ENCODE peak calls at places on chromosomes 3 and 15, in four cellular contexts. O, Y, A and K are unnamed samples.

GRCh38 chr15:74338676-74339075 is 28.8 kb downstream of the CYP11A1 start:
- DNase-seq in O (no peak), Y (no peak), A (peak; percentile 57), K (no peak)

GRCh38 chr3:12964713-12965612 is 108.3 kb downstream of the IQSEC1 start:
- DNase-seq in O (no peak), Y (peak; percentile 38), A (no peak), K (no peak)

GRCh38 chr3:63849175-63849574 is 14.4 kb downstream of the THOC7 start:
- DNase-seq in O (peak; percentile 53), Y (no peak), A (no peak), K (no peak)

GRCh38 chr3:38533285-38533994 is 37.3 kb downstream of the EXOG start:
- DNase-seq in O (peak; percentile 71), Y (peak; percentile 84), A (no peak), K (no peak)

GRCh38 chr15:69648775-69649735 is 196.4 kb downstream of the RPLP1 start:
- DNase-seq in O (peak; percentile 85), Y (no peak), A (peak; percentile 52), K (no peak)

GRCh38 chr3:114551770-114552526 is 258.1 kb downstream of the TIGIT start:
- DNase-seq in O (no peak), Y (peak; percentile 40), A (no peak), K (no peak)

GRCh38 chr3:15804553-15805095 is 6.8 kb upstream of the ANKRD28 start:
- DNase-seq in O (no peak), Y (no peak), A (no peak), K (no peak)

GRCh38 chr3:123298903-123299302 is 97.2 kb downstream of the SEC22A start:
- DNase-seq in O (no peak), Y (no peak), A (no peak), K (no peak)

GRCh38 chr3:125054436-125055164 is 1.2 kb downstream of the HEG1 start:
- DNase-seq in O (peak; percentile 61), Y (no peak), A (peak; percentile 68), K (peak; percentile 71)

GRCh38 chr3:185732782-185733181 is 92.1 kb downstream of the IGF2BP2 start:
- DNase-seq in O (peak; percentile 34), Y (no peak), A (no peak), K (no peak)

GRCh38 chr15:100712226-100712625 is 109.8 kb downstream of the ASB7 start:
- DNase-seq in O (no peak), Y (peak; percentile 69), A (peak; percentile 73), K (no peak)

GRCh38 chr15:48066456-48066855 is 54.3 kb upstream of the SLC24A5 start:
- DNase-seq in O (peak; percentile 85), Y (no peak), A (no peak), K (no peak)

GRCh38 chr3:77096966-77097890 is 57.3 kb downstream of the ROBO2 start:
- DNase-seq in O (no peak), Y (no peak), A (no peak), K (no peak)

GRCh38 chr15:63497642-63498100 is 6.7 kb upstream of the USP3 start:
- DNase-seq in O (no peak), Y (no peak), A (no peak), K (no peak)

GRCh38 chr3:29143151-29143550 is 137.7 kb upstream of the RBMS3 start:
- DNase-seq in O (no peak), Y (no peak), A (no peak), K (no peak)

GRCh38 chr15:66707310-66708160 is 5.5 kb downstream of the SMAD6 start:
- DNase-seq in O (peak; percentile 93), Y (no peak), A (no peak), K (no peak)

GRCh38 chr3:123078101-123078500 is 11.3 kb downstream of the PDIA5 start:
- DNase-seq in O (peak; percentile 33), Y (no peak), A (no peak), K (no peak)

GRCh38 chr3:113231827-113232253 is 20.5 kb downstream of the BOC start:
- DNase-seq in O (peak; percentile 87), Y (no peak), A (no peak), K (no peak)

GRCh38 chr15:27028836-27029482 is 58.0 kb downstream of the GABRG3 start:
- DNase-seq in O (no peak), Y (no peak), A (no peak), K (no peak)

GRCh38 chr3:100053929-100054620 is 60.2 kb downstream of the FILIP1L start:
- DNase-seq in O (no peak), Y (no peak), A (no peak), K (no peak)

GRCh38 chr3:194928831-194929594 is 243.3 kb downstream of the FAM43A start:
- DNase-seq in O (peak; percentile 93), Y (no peak), A (no peak), K (no peak)

GRCh38 chr15:50798684-50799083 is 33.2 kb upstream of the SPPL2A start:
- DNase-seq in O (no peak), Y (no peak), A (no peak), K (no peak)

GRCh38 chr3:77467702-77468407 is 428.0 kb downstream of the ROBO2 start:
- DNase-seq in O (no peak), Y (no peak), A (no peak), K (no peak)

GRCh38 chr15:67048281-67049279 is 16.8 kb upstream of the SMAD3 start:
- DNase-seq in O (no peak), Y (no peak), A (peak; percentile 91), K (no peak)

GRCh38 chr15:31235298-31236183 is 91.1 kb upstream of the KLF13 start:
- DNase-seq in O (no peak), Y (peak; percentile 85), A (peak; percentile 71), K (peak; percentile 84)

GRCh38 chr3:156997351-156997750 is 162.6 kb downstream of the CCNL1 start:
- DNase-seq in O (no peak), Y (no peak), A (no peak), K (no peak)

DNA sequence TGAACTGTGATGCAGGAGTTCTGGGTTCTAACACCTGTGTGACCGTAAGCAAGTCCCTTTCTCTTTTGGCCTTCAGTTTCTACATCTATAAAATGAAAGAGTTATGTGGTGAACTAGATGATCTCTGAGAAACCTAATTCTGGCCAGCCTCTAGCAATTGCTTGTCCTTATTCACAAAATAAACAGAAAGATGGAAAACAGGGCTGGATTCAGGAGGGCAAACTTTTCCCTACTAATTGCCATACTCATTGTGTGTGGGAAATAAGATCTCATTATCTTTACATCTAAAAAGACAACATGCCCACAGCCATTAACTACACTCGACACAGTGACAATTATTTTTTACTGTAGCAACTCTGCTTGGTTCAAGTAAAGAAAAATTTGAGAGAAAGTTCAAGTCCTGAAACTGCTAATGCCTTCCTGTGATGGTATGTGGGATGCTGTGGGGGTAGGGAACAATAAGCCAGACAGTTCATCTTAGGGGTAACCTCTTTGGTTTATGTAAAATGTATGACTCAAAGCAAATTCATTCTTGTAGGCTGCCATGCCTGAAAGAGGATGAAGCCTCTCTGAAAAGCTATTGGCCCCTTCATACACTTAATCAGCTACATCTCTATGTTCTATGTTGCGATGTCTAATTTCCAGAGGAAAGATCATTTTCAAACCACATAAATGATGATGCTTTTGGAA is 177.6 kb upstream of the BCL6 start:
- DNase-seq in O (no peak), Y (no peak), A (no peak), K (peak; percentile 92)
- H3K27ac ChIP-seq in O (no peak overlapping the region), Y (no peak overlapping the region), A (no peak overlapping the region), K (peak overlapping the region; percentile 97)

GRCh38 chr15:56734013-56734625 is 810 bp upstream of the ZNF280D start:
- DNase-seq in O (peak; percentile 45), Y (no peak), A (no peak), K (no peak)
- H3K4me3 ChIP-seq in O (no peak overlapping the region), Y (peak overlapping the region; percentile 74), A (peak overlapping the region; percentile 85), K (no peak overlapping the region)

GRCh38 chr15:59150185-59150584 is 45.2 kb downstream of the CCNB2 start:
- DNase-seq in O (no peak), Y (no peak), A (no peak), K (no peak)
- H3K27ac ChIP-seq in O (no peak overlapping the region), Y (no peak overlapping the region), A (no peak overlapping the region), K (no peak overlapping the region)

GRCh38 chr3:110733045-110733444 is 338.6 kb upstream of the NECTIN3 start:
- DNase-seq in O (no peak), Y (no peak), A (no peak), K (no peak)
- H3K4me3 ChIP-seq in O (no peak overlapping the region), Y (no peak overlapping the region), A (no peak overlapping the region), K (no peak overlapping the region)

DNA sequence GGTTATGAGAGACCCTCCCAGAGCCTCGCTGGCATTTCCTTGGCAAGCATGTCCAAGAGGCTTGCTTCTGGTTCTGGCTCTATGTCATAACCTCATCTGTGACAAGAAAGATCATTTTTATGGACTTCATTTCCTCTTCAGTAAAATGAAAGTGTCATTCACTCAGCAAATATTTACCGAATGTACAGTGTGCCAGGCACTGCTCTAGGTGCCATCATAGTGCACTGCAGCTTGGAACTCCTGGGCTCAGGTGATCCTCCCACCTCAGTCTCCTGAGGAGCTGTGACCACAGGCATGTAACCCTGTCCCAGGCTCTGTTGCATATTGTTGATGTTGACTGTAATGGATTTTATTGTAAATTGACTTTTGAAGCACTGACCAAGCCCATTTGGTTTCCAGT is 18.7 kb upstream of the ITPKA start:
- DNase-seq in O (no peak), Y (no peak), A (no peak), K (no peak)
- H3K27ac ChIP-seq in O (no peak overlapping the region), Y (no peak overlapping the region), A (no peak overlapping the region), K (no peak overlapping the region)

DNA sequence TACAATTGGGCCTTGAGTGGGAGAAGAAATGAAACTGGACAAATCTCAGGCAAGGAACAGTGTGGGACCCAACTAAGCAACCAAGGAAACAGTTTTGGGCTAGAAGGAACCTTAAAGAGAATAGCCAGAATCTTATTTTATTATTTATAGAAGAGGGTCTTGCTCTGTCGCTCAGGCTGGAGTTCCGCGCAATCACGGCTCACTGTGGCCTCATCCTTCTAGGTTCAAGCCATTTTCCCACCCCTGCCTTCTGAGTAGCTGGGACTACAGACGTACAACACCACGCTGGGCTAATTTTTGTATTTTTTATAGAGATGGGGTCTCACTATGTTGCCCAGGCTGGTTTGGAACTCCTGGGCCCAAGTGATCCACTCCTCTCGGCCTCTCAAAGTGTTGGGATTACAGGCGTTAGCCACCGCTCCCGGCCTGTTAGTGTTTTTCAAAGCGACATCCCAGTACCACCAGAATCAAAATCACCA is 734 bp upstream of the WDR76 start:
- DNase-seq in O (no peak), Y (no peak), A (no peak), K (no peak)
- H3K4me3 ChIP-seq in O (peak overlapping the region; percentile 73), Y (peak overlapping the region; percentile 71), A (peak overlapping the region; percentile 80), K (peak overlapping the region; percentile 72)